ENCODE peak calls at places on chromosomes 2 and 18, in four cellular contexts. L is progenitor cell of endocrine pancreas, M is GM12865, A is endodermal cell. C is an unnamed sample.

GRCh38 chr18:65768379-65768778 is 17.6 kb downstream of the CDH7 start:
- DNase-seq in L (no peak), M (no peak), A (no peak), C (no peak)

GRCh38 chr18:8307960-8308359 is 301.3 kb upstream of the RAB12 start:
- DNase-seq in L (no peak), M (no peak), A (no peak), C (no peak)

GRCh38 chr2:69169990-69170389 is 157.0 kb downstream of the ANTXR1 start:
- DNase-seq in L (no peak), M (peak; percentile 41), A (no peak), C (peak; percentile 19)

GRCh38 chr2:128685841-128686497 is 367.3 kb upstream of the HS6ST1 start:
- DNase-seq in L (no peak), M (no peak), A (peak; percentile 17), C (peak; percentile 2)

GRCh38 chr2:74740395-74741075 is 86.5 kb downstream of the SEMA4F start:
- DNase-seq in L (no peak), M (no peak), A (peak; percentile 64), C (no peak)

GRCh38 chr2:151776367-151776766 is 42.1 kb upstream of the NEB start:
- DNase-seq in L (no peak), M (no peak), A (no peak), C (no peak)

GRCh38 chr2:157150747-157151146 is 106.8 kb upstream of the GALNT5 start:
- DNase-seq in L (no peak), M (peak; percentile 60), A (no peak), C (peak; percentile 51)

GRCh38 chr18:34522627-34523026 is 187.5 kb upstream of the DTNA start:
- DNase-seq in L (no peak), M (no peak), A (no peak), C (no peak)

GRCh38 chr2:167249197-167249596 is 360.9 kb downstream of the XIRP2 start:
- DNase-seq in L (no peak), M (no peak), A (no peak), C (no peak)

GRCh38 chr2:120614901-120615300 is 120.8 kb upstream of the GLI2 start:
- DNase-seq in L (no peak), M (no peak), A (no peak), C (no peak)
- TF ChIP-seq CTCF in L (no peak), M (no peak), A (peak; percentile 39), C (no peak)

DNA sequence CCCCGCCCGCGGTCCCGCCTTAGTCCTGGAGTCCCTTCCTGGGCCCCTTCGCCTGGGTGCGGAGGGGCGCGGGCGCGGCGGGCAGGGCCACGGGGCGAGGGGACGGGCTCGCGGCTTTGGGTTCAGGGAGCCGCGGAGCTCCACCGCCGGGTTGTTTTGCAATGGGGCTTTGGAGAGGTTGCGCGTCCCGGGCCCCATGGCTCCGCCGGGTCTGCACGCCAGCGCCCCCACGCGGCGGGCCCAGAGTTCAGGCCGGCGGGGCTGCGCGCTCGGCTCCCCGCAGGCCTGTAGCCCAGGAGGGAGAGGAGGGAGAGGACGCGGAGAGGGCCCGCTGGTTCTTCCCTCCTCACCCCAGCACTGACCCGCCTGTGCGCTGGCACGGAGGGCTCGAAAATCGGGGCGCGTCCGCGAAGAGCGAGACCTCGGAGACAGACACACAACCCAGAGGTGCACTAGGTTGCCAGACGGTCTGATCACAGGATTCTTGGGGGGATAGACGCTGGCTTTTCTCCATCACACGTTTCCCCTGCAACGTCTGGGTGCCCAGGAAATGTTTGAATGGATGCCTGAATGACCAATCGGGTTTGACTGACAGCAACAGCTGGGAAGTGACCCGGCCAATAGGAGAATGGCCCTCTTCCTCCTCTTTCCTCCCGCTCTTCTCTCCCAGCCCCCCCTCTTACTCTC is 4.9 kb upstream of the SIX2 start:
- DNase-seq in L (peak; percentile 68), M (no peak), A (peak; percentile 93), C (peak; percentile 83)
- TF ChIP-seq CTCF in L (peak; percentile 90), M (peak; percentile 31), A (peak; percentile 97), C (peak; percentile 73)

GRCh38 chr18:51025512-51025911 is 4.5 kb upstream of the SMAD4 start:
- DNase-seq in L (no peak), M (no peak), A (no peak), C (no peak)

GRCh38 chr18:51029694-51030536 is at the start of gene SMAD4:
- DNase-seq in L (peak; percentile 99), M (peak; percentile 97), A (peak; percentile 99), C (peak; percentile 97)

GRCh38 chr18:51029378-51029693 is 677 bp upstream of the SMAD4 start:
- DNase-seq in L (no peak), M (no peak), A (no peak), C (no peak)

GRCh38 chr18:51030537-51031258 is 685 bp downstream of the SMAD4 start:
- DNase-seq in L (peak; percentile 64), M (peak; percentile 66), A (peak; percentile 86), C (peak; percentile 87)

DNA sequence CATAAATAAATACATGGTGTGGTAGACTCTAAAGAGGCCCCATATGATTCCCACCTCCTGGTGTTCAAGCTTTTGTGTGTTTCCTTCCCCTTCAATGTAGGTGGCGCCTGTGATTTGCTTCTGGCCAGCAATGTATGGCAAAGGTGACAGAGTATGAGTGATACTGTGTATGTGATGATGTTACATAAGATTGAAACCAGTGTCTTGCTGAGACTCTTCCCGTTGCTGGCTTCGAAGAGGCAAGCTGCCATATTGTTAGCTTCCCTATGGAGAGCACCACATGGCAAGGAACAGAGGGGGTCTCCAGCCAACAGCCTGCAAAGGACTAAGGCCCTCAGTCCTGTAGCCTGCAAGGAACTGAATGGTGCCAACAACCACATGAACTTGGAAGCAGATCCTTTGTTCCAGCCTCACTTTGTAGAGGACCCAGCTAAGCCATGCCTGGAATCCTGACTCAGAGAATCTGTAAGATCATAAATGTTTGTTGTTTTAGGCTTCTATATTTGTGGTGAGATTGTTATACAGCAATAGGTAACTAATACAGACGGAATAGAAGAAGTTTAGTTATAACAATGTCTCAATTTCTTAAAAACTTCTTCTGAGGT is 1.7 kb upstream of the SMAD4 start:
- DNase-seq in L (no peak), M (peak; percentile 67), A (peak; percentile 57), C (no peak)
- TF ChIP-seq CTCF in L (no peak), M (peak; percentile 7), A (peak; percentile 29), C (peak; percentile 10)

DNA sequence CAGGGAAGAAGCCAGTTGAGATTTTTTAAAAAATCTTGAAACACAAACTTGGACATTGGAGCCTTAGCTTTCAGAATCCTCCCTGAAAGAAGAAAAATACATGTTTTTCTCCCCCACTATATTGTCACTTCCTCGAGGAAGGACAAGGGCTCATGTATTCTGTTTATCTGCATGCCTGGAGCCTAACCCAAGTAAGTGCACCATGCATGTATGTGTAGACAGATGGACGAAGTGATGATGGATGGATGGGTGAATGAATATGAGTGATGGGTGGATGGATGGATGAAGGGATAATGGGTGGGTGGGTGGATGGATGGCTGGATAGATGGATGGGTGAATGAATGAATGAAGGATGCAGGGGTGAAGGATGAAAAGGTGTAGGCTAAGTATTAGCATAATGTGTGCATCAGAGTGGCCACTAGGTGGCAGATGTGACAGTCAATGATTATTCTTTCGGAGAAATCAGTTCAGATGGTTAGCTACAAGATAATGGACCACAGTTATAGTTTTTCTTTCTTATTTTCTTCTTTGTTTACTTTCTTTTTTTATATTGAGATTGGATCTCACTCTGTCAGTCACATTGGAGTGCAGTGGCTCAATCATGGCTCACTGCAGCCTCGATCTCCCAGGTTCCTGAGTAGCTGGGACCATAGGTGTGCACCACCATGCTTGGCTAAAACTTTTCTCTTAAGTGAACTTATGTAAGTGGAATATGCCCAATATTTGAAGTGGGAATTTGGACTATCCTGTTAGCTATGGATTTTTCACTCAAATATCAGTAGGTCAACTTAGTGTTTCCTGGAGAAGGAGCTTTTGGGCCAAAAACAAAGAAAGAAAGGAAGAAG is 18.5 kb upstream of the CCDC93 start:
- DNase-seq in L (no peak), M (peak; percentile 50), A (peak; percentile 71), C (peak; percentile 49)
- TF ChIP-seq CTCF in L (peak; percentile 87), M (peak; percentile 83), A (peak; percentile 87), C (peak; percentile 75)

GRCh38 chr2:84373391-84373790 is 85.7 kb downstream of the SUCLG1 start:
- DNase-seq in L (no peak), M (no peak), A (no peak), C (no peak)
- TF ChIP-seq CTCF in L (no peak), M (no peak), A (no peak), C (no peak)

GRCh38 chr2:237864940-237865622 is 5.7 kb downstream of the RAMP1 start:
- DNase-seq in L (no peak), M (no peak), A (peak; percentile 49), C (no peak)

GRCh38 chr2:237867465-237867864 is 8.0 kb downstream of the RAMP1 start:
- DNase-seq in L (no peak), M (no peak), A (peak; percentile 37), C (no peak)

GRCh38 chr2:237866119-237866621 is 6.7 kb downstream of the RAMP1 start:
- DNase-seq in L (no peak), M (no peak), A (no peak), C (no peak)

GRCh38 chr2:237864030-237864931 is 4.9 kb downstream of the RAMP1 start:
- DNase-seq in L (no peak), M (no peak), A (no peak), C (no peak)

DNA sequence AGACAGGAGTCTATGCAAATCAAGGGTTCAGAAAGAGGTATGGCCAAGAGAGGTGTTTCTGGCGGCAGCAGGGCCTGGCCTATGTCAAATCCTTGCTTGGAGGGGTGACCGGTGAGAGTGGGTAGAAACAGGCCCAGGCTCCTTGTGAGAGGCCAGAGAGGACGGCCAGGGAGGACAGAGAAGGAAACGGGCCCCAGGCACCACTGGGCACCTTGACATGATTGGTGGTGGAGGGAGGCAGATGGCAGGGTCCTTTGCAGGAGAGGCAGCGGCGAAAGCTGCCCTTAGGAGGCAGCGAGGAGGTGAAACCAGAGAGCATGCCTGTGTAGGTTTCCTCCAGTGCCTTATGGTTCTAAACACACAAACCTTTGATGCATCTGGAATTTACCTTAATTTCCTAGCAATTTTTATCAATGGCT is 6.2 kb downstream of the RAMP1 start:
- DNase-seq in L (no peak), M (no peak), A (peak; percentile 61), C (no peak)
- TF ChIP-seq CTCF in L (no peak), M (no peak), A (peak; percentile 47), C (no peak)

GRCh38 chr2:55620123-55620779 is 2.8 kb upstream of the PPP4R3B start:
- DNase-seq in L (no peak), M (peak; percentile 48), A (peak; percentile 68), C (no peak)
- TF ChIP-seq CTCF in L (peak; percentile 47), M (peak; percentile 41), A (peak; percentile 67), C (peak; percentile 33)